ENCODE peak calls at places on chromosome 13, in seven cellular contexts. K, Z, C, N, P, G and F are unnamed samples.

GRCh38 chr13:98025480-98026025 is 72.1 kb downstream of the IPO5 start:
- DNase-seq in Z (no peak), G (no peak), K (no peak), N (no peak), C (no peak), P (no peak), F (no peak)

GRCh38 chr13:90867336-90867683 is 480.2 kb upstream of the MIR17HG start:
- DNase-seq in N (peak), P (peak), K (peak), G (peak), C (peak), Z (peak), F (peak)

GRCh38 chr13:53151692-53152421 is 123.2 kb downstream of the OLFM4 start:
- DNase-seq in C (peak), Z (peak), K (peak), G (no peak), P (no peak), N (peak), F (peak)

GRCh38 chr13:98509271-98510155 is 67.4 kb downstream of the STK24 start:
- DNase-seq in Z (no peak), G (peak), C (no peak), P (peak), K (peak), N (peak), F (peak)

GRCh38 chr13:99371956-99372355 is 64.8 kb upstream of the GPR183 start:
- DNase-seq in G (no peak), C (no peak), P (no peak), K (no peak), N (no peak), Z (no peak), F (peak)

GRCh38 chr13:112064222-112064621 is 2.7 kb upstream of the SOX1 start:
- DNase-seq in C (no peak), Z (no peak), P (no peak), G (no peak), K (no peak), N (no peak), F (no peak)

GRCh38 chr13:77521595-77522367 is 13.7 kb upstream of the SCEL start:
- DNase-seq in C (peak), N (peak), Z (no peak), G (peak), K (no peak), P (no peak), F (no peak)

GRCh38 chr13:110342474-110342873 is 35.4 kb downstream of the COL4A2 start:
- DNase-seq in Z (no peak), K (no peak), G (no peak), C (no peak), N (no peak), P (no peak), F (no peak)

GRCh38 chr13:49711218-49711863 is 20.1 kb upstream of the EBPL start:
- DNase-seq in P (no peak), Z (no peak), K (peak), G (peak), C (no peak), N (peak), F (no peak)

GRCh38 chr13:49023441-49023840 is 47.7 kb downstream of the FNDC3A start:
- DNase-seq in N (peak), G (peak), P (no peak), C (no peak), Z (no peak), K (peak), F (no peak)

GRCh38 chr13:62357887-62358645 is 942.4 kb upstream of the PCDH20 start:
- DNase-seq in P (no peak), N (peak), Z (peak), G (peak), C (peak), K (peak), F (no peak)

GRCh38 chr13:112875627-112876026 is 93.4 kb upstream of the MCF2L start:
- DNase-seq in Z (no peak), N (no peak), P (no peak), G (no peak), K (no peak), C (no peak), F (no peak)

DNA sequence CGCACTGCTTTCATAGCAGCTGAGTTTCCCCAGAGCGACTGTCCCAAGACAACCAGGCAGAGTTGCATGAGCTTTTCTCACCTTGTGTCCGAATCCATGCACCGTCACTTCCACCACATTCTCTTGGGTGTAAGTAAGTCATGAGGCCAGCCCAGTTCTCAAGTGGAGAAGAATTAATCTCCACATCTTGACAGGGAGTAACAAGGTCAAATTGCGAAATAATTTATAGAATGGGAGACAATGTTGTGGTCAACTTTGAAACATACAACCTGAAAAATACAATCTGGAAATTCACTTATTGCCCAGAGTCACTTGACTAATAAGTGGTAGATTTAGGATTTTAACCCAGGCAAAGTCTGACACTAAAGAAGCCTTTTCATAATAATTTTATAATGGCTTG is 123.7 kb downstream of the UFM1 start:
- DNase-seq in P (no peak), N (no peak), K (no peak), G (no peak), Z (no peak), C (no peak), F (no peak)
- TF ChIP-seq CTCF in P (no peak), N (no peak), K (no peak), G (no peak), Z (no peak), C (no peak), F (no peak)

GRCh38 chr13:30892966-30893365 is 13.1 kb upstream of the MEDAG start:
- DNase-seq in K (peak), N (peak), Z (peak), P (peak), G (peak), C (peak), F (peak)
- TF ChIP-seq CTCF in K (peak), N (peak), Z (peak), P (no peak), G (peak), C (peak), F (peak)

GRCh38 chr13:20873348-20873747 is 29.2 kb downstream of the XPO4 start:
- DNase-seq in C (peak), G (peak), Z (no peak), N (peak), P (no peak), K (no peak), F (no peak)

GRCh38 chr13:20867408-20867807 is 35.1 kb downstream of the XPO4 start:
- DNase-seq in P (no peak), Z (no peak), K (no peak), C (no peak), G (no peak), N (no peak), F (no peak)

GRCh38 chr13:20870829-20871228 is 31.7 kb downstream of the XPO4 start:
- DNase-seq in G (no peak), Z (no peak), C (no peak), N (no peak), K (no peak), P (no peak), F (no peak)

DNA sequence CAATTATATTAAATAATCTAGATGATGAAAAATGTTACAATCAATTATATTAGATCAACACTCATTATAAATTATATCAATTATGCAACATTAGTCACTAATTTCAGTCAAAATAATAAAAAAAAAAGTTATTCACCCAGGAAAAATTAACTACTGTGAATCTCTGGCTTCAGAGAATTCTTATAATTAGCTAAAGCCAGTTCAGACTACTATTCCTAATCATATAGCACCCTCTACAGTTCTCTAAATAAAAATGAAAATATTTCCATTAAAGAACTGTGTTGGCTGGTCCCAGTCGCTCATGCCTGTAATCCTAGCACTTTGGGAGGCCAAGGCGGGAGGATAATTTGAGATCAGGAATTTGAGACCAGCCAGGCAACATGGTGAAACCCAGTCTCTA is 33.0 kb downstream of the XPO4 start:
- DNase-seq in G (peak), Z (no peak), K (no peak), C (no peak), N (peak), P (no peak), F (no peak)
- TF ChIP-seq CTCF in G (peak), Z (peak), K (peak), C (no peak), N (peak), P (no peak), F (no peak)

GRCh38 chr13:92716749-92717148 is 509.9 kb upstream of the GPC6 start:
- DNase-seq in G (peak), P (no peak), C (no peak), Z (no peak), N (peak), K (peak), F (no peak)
- TF ChIP-seq CTCF in G (peak), P (no peak), C (peak), Z (no peak), N (peak), K (peak), F (no peak)